ENCODE peak calls at places on chromosomes 2 and 18, in seven cellular contexts. F is uterus; C is GM12865; U is naive thymus-derived CD4-positive, alpha-beta T cell; D is heart left ventricle; G is bronchial epithelial cell; Z is CD8-positive, alpha-beta memory T cell. V is an unnamed sample.

GRCh38 chr2:65349863-65350262 is 82.5 kb downstream of the SPRED2 start:
- DNase-seq in G (peak), Z (no peak), D (peak), F (peak), U (no peak), C (no peak), V (peak)

GRCh38 chr2:174247474-174248186 is 702 bp downstream of the OLA1 start:
- DNase-seq in F (no peak), C (peak), U (no peak), G (peak), D (no peak), Z (no peak), V (no peak)

GRCh38 chr2:216918088-216918680 is 58.3 kb upstream of the TNP1 start:
- DNase-seq in Z (no peak), C (no peak), F (peak), U (no peak), D (peak), G (peak), V (peak)

GRCh38 chr2:54503192-54503591 is 47.1 kb downstream of the SPTBN1 start:
- DNase-seq in C (peak), U (no peak), Z (no peak), G (peak), D (no peak), F (no peak), V (no peak)

GRCh38 chr2:70979626-70980025 is 1.2 kb downstream of the ANKRD53 start:
- DNase-seq in C (no peak), U (no peak), D (no peak), G (no peak), Z (no peak), F (peak), V (no peak)

GRCh38 chr2:176211110-176211509 is 22.6 kb downstream of the HOXD1 start:
- DNase-seq in F (no peak), C (no peak), Z (no peak), D (no peak), G (no peak), U (no peak), V (no peak)

GRCh38 chr2:217789736-217790181 is 213.0 kb downstream of the TNS1 start:
- DNase-seq in F (no peak), G (no peak), Z (no peak), U (peak), C (no peak), D (no peak), V (no peak)

GRCh38 chr2:24970483-24971299 is 1.1 kb downstream of the DNAJC27 start:
- DNase-seq in G (peak), F (no peak), D (no peak), U (no peak), C (no peak), Z (no peak), V (no peak)

GRCh38 chr2:26623541-26624497 is 17.3 kb downstream of the CIB4 start:
- DNase-seq in Z (no peak), F (no peak), D (no peak), C (no peak), G (no peak), U (no peak), V (no peak)

GRCh38 chr18:56322403-56322802 is 316.0 kb downstream of the TXNL1 start:
- DNase-seq in C (no peak), F (no peak), D (peak), U (no peak), G (no peak), Z (no peak), V (no peak)

GRCh38 chr2:65932571-65932970 is 500.2 kb upstream of the SPRED2 start:
- DNase-seq in U (no peak), D (no peak), F (no peak), C (no peak), Z (no peak), G (no peak), V (no peak)

GRCh38 chr2:205610437-205610836 is 71.9 kb upstream of the NRP2 start:
- DNase-seq in D (no peak), Z (no peak), U (no peak), F (no peak), G (peak), C (no peak), V (no peak)

GRCh38 chr2:134846213-134846612 is 7.8 kb downstream of the ACMSD start:
- DNase-seq in U (no peak), D (no peak), G (peak), Z (no peak), F (no peak), C (no peak), V (no peak)

GRCh38 chr2:163658556-163658955 is 77.3 kb downstream of the FIGN start:
- DNase-seq in Z (no peak), D (no peak), G (peak), F (no peak), C (no peak), U (no peak), V (no peak)

GRCh38 chr2:157840568-157841156 is 35.5 kb downstream of the ACVR1 start:
- DNase-seq in Z (no peak), C (no peak), G (no peak), F (peak), U (no peak), D (peak), V (no peak)

GRCh38 chr18:63454497-63454896 is 22.3 kb upstream of the SERPINB5 start:
- DNase-seq in G (peak), U (no peak), D (no peak), Z (no peak), F (no peak), C (no peak), V (no peak)

GRCh38 chr18:21997207-21998143 is 171.9 kb upstream of the GATA6 start:
- DNase-seq in C (peak), G (peak), Z (no peak), D (no peak), U (peak), F (no peak), V (no peak)

GRCh38 chr18:62844850-62845643 is 129.7 kb downstream of the PHLPP1 start:
- DNase-seq in Z (no peak), D (no peak), U (no peak), G (no peak), F (no peak), C (peak), V (no peak)

GRCh38 chr2:100281521-100282438 is 40.5 kb downstream of the LONRF2 start:
- DNase-seq in Z (no peak), C (no peak), U (no peak), G (no peak), D (no peak), F (peak), V (no peak)

GRCh38 chr2:98467652-98468051 is 23.0 kb downstream of the INPP4A start:
- DNase-seq in U (no peak), G (no peak), F (no peak), Z (no peak), D (no peak), C (no peak), V (no peak)

GRCh38 chr2:149041482-149041881 is 3.0 kb downstream of the LYPD6B start:
- DNase-seq in G (no peak), U (no peak), Z (no peak), F (no peak), D (no peak), C (no peak), V (no peak)

GRCh38 chr2:149040451-149040850 is 2.0 kb downstream of the LYPD6B start:
- DNase-seq in F (no peak), C (peak), D (no peak), Z (peak), U (no peak), G (no peak), V (no peak)

GRCh38 chr2:149037851-149038250 is 648 bp upstream of the LYPD6B start:
- DNase-seq in C (no peak), G (peak), D (no peak), U (no peak), Z (no peak), F (no peak), V (no peak)

GRCh38 chr2:149038442-149039212 is at the start of gene LYPD6B:
- DNase-seq in Z (no peak), G (no peak), F (no peak), C (peak), D (no peak), U (no peak), V (no peak)

GRCh38 chr2:149039213-149039724 is 770 bp downstream of the LYPD6B start:
- DNase-seq in C (peak), F (no peak), Z (no peak), D (no peak), U (no peak), G (no peak), V (no peak)
- H3K4me3 ChIP-seq in C (peak), F (no peak), Z (no peak), D (no peak), U (no peak), G (peak), V (peak)

GRCh38 chr2:105330681-105331375 is 1.3 kb upstream of the TGFBRAP1 start:
- DNase-seq in Z (peak), U (no peak), G (no peak), D (no peak), F (no peak), C (peak), V (no peak)
- H3K4me3 ChIP-seq in Z (peak), U (no peak), G (no peak), D (peak), F (no peak), C (peak), V (no peak)

GRCh38 chr2:239287461-239287860 is 113.4 kb downstream of the HDAC4 start:
- DNase-seq in U (no peak), D (peak), F (no peak), G (no peak), C (no peak), Z (no peak), V (no peak)
- H3K4me3 ChIP-seq in U (no peak), D (no peak), F (no peak), G (no peak), C (no peak), Z (no peak), V (no peak)

GRCh38 chr2:177235855-177236437 is 23.4 kb downstream of the HNRNPA3 start:
- DNase-seq in C (no peak), Z (no peak), G (no peak), F (no peak), D (peak), U (no peak), V (no peak)

GRCh38 chr2:177239934-177240600 is 24.5 kb downstream of the NFE2L2 start:
- DNase-seq in G (no peak), F (no peak), Z (no peak), D (no peak), C (peak), U (no peak), V (no peak)

GRCh38 chr2:177241771-177242135 is 22.8 kb downstream of the NFE2L2 start:
- DNase-seq in D (no peak), U (no peak), Z (no peak), C (no peak), F (no peak), G (no peak), V (no peak)

GRCh38 chr2:177237932-177238331 is 25.3 kb downstream of the HNRNPA3 start:
- DNase-seq in G (no peak), C (no peak), Z (no peak), U (no peak), D (no peak), F (no peak), V (no peak)

DNA sequence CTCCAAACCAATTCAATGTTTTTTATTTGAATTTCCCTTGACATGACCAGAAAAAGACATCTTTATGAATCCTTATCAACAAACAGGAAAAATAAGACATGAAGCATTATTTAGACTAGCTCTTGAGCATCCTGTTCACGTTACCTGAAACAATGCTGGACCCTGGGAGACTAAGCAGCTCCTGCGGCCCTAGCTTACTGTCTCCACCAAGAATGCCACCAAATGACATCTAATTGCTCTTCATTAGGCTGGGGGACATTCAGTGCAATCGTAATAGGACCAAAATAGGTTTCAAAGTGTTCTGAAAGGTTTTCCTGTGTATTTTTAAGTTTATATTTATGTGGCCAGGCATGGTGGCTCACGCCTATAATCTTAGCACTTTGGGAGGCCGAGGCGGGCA is 25.5 kb downstream of the NFE2L2 start:
- DNase-seq in D (no peak), C (no peak), Z (no peak), U (no peak), F (no peak), G (no peak), V (no peak)
- H3K4me3 ChIP-seq in D (no peak), C (no peak), Z (no peak), U (no peak), F (no peak), G (no peak), V (no peak)

V was measured in AG04450.